ENCODE peak calls at places on chromosomes 4 and X, in eight cellular contexts. Y is T-cell; N is T-helper 17 cell; W is stimulated activated effector memory CD8-positive, alpha-beta T cell treated with anti-CD3 and anti-CD28 coated beads, Interleukin-12 subunit alpha, Interleukin-12 subunit beta, amount 100 ng/mL, for 72 hours; V is activated CD8-positive, alpha-beta T cell treated with anti-CD3 and anti-CD28 coated beads for 36 hours; L is aorta; F is CD8-positive, alpha-beta T cell; T is effector memory CD8-positive, alpha-beta T cell. P is an unnamed sample.

GRCh38 chrX:111133389-111133788 is 37.4 kb downstream of the PAK3 start:
- ATAC-seq in F (no peak), N (no peak), T (no peak), W (peak), L (no peak), V (no peak), Y (no peak), P (no peak)

GRCh38 chrX:49273181-49273727 is 3.7 kb downstream of the PPP1R3F start:
- ATAC-seq in Y (peak), L (no peak), T (peak), V (peak), F (no peak), N (peak), W (peak), P (no peak)

GRCh38 chr4:182905038-182905437 is 12.1 kb downstream of the DCTD start:
- ATAC-seq in N (no peak), F (no peak), V (no peak), L (no peak), Y (no peak), T (no peak), W (no peak), P (no peak)

GRCh38 chrX:1679238-1679637 is 64.4 kb downstream of the ASMT start:
- ATAC-seq in T (peak), L (no peak), Y (peak), N (peak), F (no peak), V (peak), W (peak), P (no peak)

GRCh38 chrX:39886282-39886681 is 211.5 kb downstream of the BCOR start:
- ATAC-seq in L (no peak), Y (no peak), F (no peak), T (no peak), V (no peak), N (no peak), W (no peak), P (no peak)

GRCh38 chr4:139208404-139208945 is 31.5 kb upstream of the ELF2 start:
- ATAC-seq in V (no peak), W (no peak), F (peak), L (no peak), Y (no peak), T (peak), N (peak), P (peak)

GRCh38 chrX:129706395-129707072 is 32.2 kb upstream of the XPNPEP2 start:
- ATAC-seq in V (no peak), N (no peak), F (no peak), W (no peak), L (peak), Y (no peak), T (no peak), P (no peak)

GRCh38 chr4:76003015-76003414 is 4.3 kb downstream of the CXCL9 start:
- ATAC-seq in T (no peak), N (no peak), V (no peak), F (no peak), Y (no peak), L (no peak), W (peak), P (no peak)

GRCh38 chr4:39812500-39812899 is 114.6 kb downstream of the UBE2K start:
- ATAC-seq in W (peak), N (no peak), T (peak), Y (no peak), L (no peak), V (peak), F (peak), P (no peak)

GRCh38 chr4:80492761-80493160 is 157.2 kb downstream of the CFAP299 start:
- ATAC-seq in L (peak), N (peak), T (peak), V (peak), W (peak), F (peak), Y (peak), P (no peak)

GRCh38 chrX:65783746-65784145 is 116.3 kb downstream of the MSN start:
- ATAC-seq in L (no peak), Y (no peak), T (no peak), V (peak), F (no peak), W (peak), N (no peak), P (no peak)

GRCh38 chr4:1593038-1593417 is 91.1 kb downstream of the FAM53A start:
- ATAC-seq in Y (no peak), V (no peak), W (no peak), F (no peak), N (no peak), L (no peak), T (no peak), P (no peak)

GRCh38 chrX:135213200-135213844 is 38.5 kb upstream of the ETDA start:
- ATAC-seq in T (peak), Y (no peak), V (peak), L (no peak), F (no peak), W (peak), N (peak), P (no peak)

GRCh38 chrX:38929966-38930421 is 128.7 kb downstream of the MID1IP1 start:
- ATAC-seq in Y (no peak), V (no peak), L (peak), N (no peak), T (no peak), F (no peak), W (no peak), P (peak)

GRCh38 chrX:36961590-36961989 is 46.6 kb upstream of the FAM47C start:
- ATAC-seq in T (no peak), F (no peak), Y (no peak), W (no peak), V (no peak), L (no peak), N (no peak), P (no peak)

GRCh38 chr4:3765271-3766206 is 646 bp upstream of the ADRA2C start:
- ATAC-seq in W (no peak), L (peak), T (no peak), F (no peak), Y (no peak), V (peak), N (no peak), P (peak)

GRCh38 chr4:148101235-148101634 is 341.0 kb downstream of the NR3C2 start:
- ATAC-seq in W (peak), L (no peak), N (no peak), T (no peak), V (peak), Y (no peak), F (no peak), P (no peak)

GRCh38 chr4:86107112-86107511 is 252.7 kb downstream of the MAPK10 start:
- ATAC-seq in T (no peak), Y (no peak), W (no peak), F (no peak), N (no peak), V (no peak), L (no peak), P (no peak)

GRCh38 chr4:138492178-138492577 is 250.0 kb upstream of the SLC7A11 start:
- ATAC-seq in V (no peak), N (no peak), L (no peak), T (no peak), W (no peak), Y (no peak), F (no peak), P (no peak)

GRCh38 chrX:41481264-41482109 is 34.3 kb downstream of the NYX start:
- ATAC-seq in T (no peak), Y (no peak), N (no peak), F (no peak), W (peak), L (no peak), V (no peak), P (no peak)

GRCh38 chrX:67604979-67605703 is 61.3 kb downstream of the AR start:
- ATAC-seq in T (no peak), V (no peak), F (no peak), W (no peak), L (no peak), N (no peak), Y (no peak), P (peak)

P was measured in gastroesophageal sphincter.